ENCODE peak calls at places on chromosome 12, in nine cellular contexts. M is naive thymus-derived CD4-positive, alpha-beta T cell; V is upper lobe of left lung; N is left ventricle myocardium inferior; C is tibial artery; S is uterus; E is NT2/D1; Q is heart right ventricle; L is mammary epithelial cell. G is an unnamed sample.

GRCh38 chr12:114123108-114123507 is 157.0 kb upstream of the RBM19 start:
- DNase-seq in M (no peak), V (no peak), N (no peak), C (no peak), S (no peak), E (peak; percentile 52), Q (no peak), L (no peak), G (no peak)

GRCh38 chr12:23399402-23399933 is 550.0 kb downstream of the SOX5 start:
- DNase-seq in M (no peak), V (no peak), N (no peak), C (no peak), S (no peak), E (no peak), Q (no peak), L (no peak), G (no peak)

GRCh38 chr12:27246774-27247173 is 2.7 kb downstream of the STK38L start:
- DNase-seq in M (no peak), V (no peak), N (no peak), C (no peak), S (no peak), E (no peak), Q (no peak), L (peak; percentile 48), G (peak; percentile 49)

GRCh38 chr12:122318607-122319311 is 52.5 kb upstream of the VPS33A start:
- DNase-seq in M (no peak), V (no peak), N (no peak), C (peak; percentile 43), S (no peak), E (no peak), Q (no peak), L (no peak), G (no peak)

GRCh38 chr12:39393179-39393578 is 49.7 kb downstream of the KIF21A start:
- DNase-seq in M (no peak), V (no peak), N (no peak), C (no peak), S (no peak), E (no peak), Q (no peak), L (no peak), G (no peak)

GRCh38 chr12:89501793-89502192 is 22.8 kb downstream of the GALNT4 start:
- DNase-seq in M (no peak), V (no peak), N (no peak), C (no peak), S (no peak), E (no peak), Q (no peak), L (no peak), G (no peak)

GRCh38 chr12:92301329-92301728 is 155.7 kb upstream of the BTG1 start:
- DNase-seq in M (no peak), V (no peak), N (no peak), C (no peak), S (no peak), E (no peak), Q (no peak), L (no peak), G (no peak)

GRCh38 chr12:106956048-106956935 is 585 bp downstream of the TMEM263 start:
- DNase-seq in M (peak; percentile 15), V (peak; percentile 67), N (peak; percentile 63), C (peak; percentile 77), S (peak; percentile 76), E (peak; percentile 36), Q (peak; percentile 71), L (peak; percentile 77), G (peak; percentile 81)

GRCh38 chr12:64598831-64599230 is 11.5 kb upstream of the RASSF3 start:
- DNase-seq in M (no peak), V (no peak), N (no peak), C (no peak), S (no peak), E (no peak), Q (no peak), L (no peak), G (no peak)

GRCh38 chr12:52253391-52254179 is 20.5 kb downstream of the KRT7 start:
- DNase-seq in M (no peak), V (no peak), N (no peak), C (no peak), S (no peak), E (no peak), Q (no peak), L (peak; percentile 74), G (no peak)

GRCh38 chr12:3342051-3342450 is 149.0 kb upstream of the PRMT8 start:
- DNase-seq in M (no peak), V (no peak), N (peak; percentile 41), C (no peak), S (no peak), E (peak; percentile 76), Q (peak; percentile 51), L (no peak), G (peak; percentile 63)

GRCh38 chr12:63306476-63306875 is 155.5 kb upstream of the AVPR1A start:
- DNase-seq in M (no peak), V (no peak), N (no peak), C (no peak), S (no peak), E (no peak), Q (no peak), L (peak; percentile 63), G (no peak)

GRCh38 chr12:15705606-15706005 is 83.6 kb downstream of the EPS8 start:
- DNase-seq in M (no peak), V (no peak), N (no peak), C (no peak), S (no peak), E (no peak), Q (no peak), L (no peak), G (no peak)

GRCh38 chr12:54195736-54196347 is 7.1 kb upstream of the SMUG1 start:
- DNase-seq in M (no peak), V (peak; percentile 59), N (no peak), C (no peak), S (no peak), E (no peak), Q (no peak), L (no peak), G (no peak)

GRCh38 chr12:981176-981828 is 9.7 kb upstream of the ERC1 start:
- DNase-seq in M (no peak), V (no peak), N (no peak), C (no peak), S (no peak), E (no peak), Q (no peak), L (peak; percentile 70), G (no peak)
- H3K36me3 ChIP-seq in M (no peaks in the 10 kb centered on the region), V (no peaks in the 10 kb centered on the region), N (no peaks in the 10 kb centered on the region), C (no peaks in the 10 kb centered on the region), S (no peaks in the 10 kb centered on the region), E (peaks cover 2% of the 10 kb centered on the region), Q (no peaks in the 10 kb centered on the region), L (no peaks in the 10 kb centered on the region), G (no peaks in the 10 kb centered on the region)

DNA sequence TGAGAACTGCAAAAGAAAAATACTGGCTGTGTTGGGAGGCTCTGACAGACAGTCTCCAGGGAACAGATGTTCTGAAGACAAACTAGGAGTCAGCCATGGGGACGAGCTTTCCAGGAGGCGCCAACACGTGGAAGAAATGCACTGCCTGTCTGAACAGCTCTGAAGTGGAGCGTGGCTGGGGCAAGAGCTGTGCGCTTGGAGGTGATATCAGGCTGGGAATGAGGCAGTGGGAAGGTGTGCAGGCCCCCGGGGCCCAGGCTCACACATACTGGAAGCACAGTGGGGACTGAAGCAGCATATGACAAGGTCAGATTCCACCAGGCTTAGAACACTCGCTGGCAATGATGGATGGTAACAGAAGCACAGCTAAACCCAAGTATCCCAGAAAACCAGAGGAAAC is 17.5 kb downstream of the APPL2 start:
- DNase-seq in M (no peak), V (no peak), N (peak; percentile 51), C (no peak), S (no peak), E (no peak), Q (peak; percentile 25), L (no peak), G (no peak)
- H3K36me3 ChIP-seq in M (peaks cover 14% of the 10 kb centered on the region), V (peaks cover 63% of the 10 kb centered on the region), N (peaks cover 44% of the 10 kb centered on the region), C (peaks cover 58% of the 10 kb centered on the region), S (no peaks in the 10 kb centered on the region), E (peaks cover 31% of the 10 kb centered on the region), Q (no peaks in the 10 kb centered on the region), L (no peaks in the 10 kb centered on the region), G (no peaks in the 10 kb centered on the region)

GRCh38 chr12:95858451-95859343 is at the start of gene SNRPF:
- DNase-seq in M (peak; percentile 88), V (peak; percentile 96), N (peak; percentile 92), C (peak; percentile 95), S (peak; percentile 96), E (peak; percentile 98), Q (peak; percentile 90), L (peak; percentile 97), G (peak; percentile 96)

GRCh38 chr12:95859344-95859816 is 628 bp downstream of the SNRPF start:
- DNase-seq in M (no peak), V (no peak), N (no peak), C (no peak), S (no peak), E (no peak), Q (no peak), L (peak; percentile 50), G (peak; percentile 45)

GRCh38 chr12:95859947-95860850 is 1.4 kb downstream of the SNRPF start:
- DNase-seq in M (no peak), V (no peak), N (no peak), C (no peak), S (no peak), E (no peak), Q (no peak), L (peak; percentile 4), G (no peak)

GRCh38 chr12:95863337-95863736 is 4.6 kb downstream of the SNRPF start:
- DNase-seq in M (no peak), V (no peak), N (no peak), C (no peak), S (no peak), E (no peak), Q (no peak), L (no peak), G (no peak)

GRCh38 chr12:95862038-95862437 is 3.3 kb downstream of the SNRPF start:
- DNase-seq in M (no peak), V (no peak), N (no peak), C (no peak), S (no peak), E (no peak), Q (no peak), L (no peak), G (no peak)
- H3K36me3 ChIP-seq in M (peaks cover 5% of the 10 kb centered on the region), V (peaks cover 54% of the 10 kb centered on the region), N (peaks cover 57% of the 10 kb centered on the region), C (peaks cover 28% of the 10 kb centered on the region), S (no peaks in the 10 kb centered on the region), E (peaks cover 70% of the 10 kb centered on the region), Q (no peaks in the 10 kb centered on the region), L (peaks cover 40% of the 10 kb centered on the region), G (peaks cover 55% of the 10 kb centered on the region)

GRCh38 chr12:117020536-117021220 is 78.5 kb downstream of the TESC start:
- DNase-seq in M (no peak), V (peak; percentile 46), N (no peak), C (no peak), S (no peak), E (no peak), Q (no peak), L (no peak), G (no peak)

GRCh38 chr12:117015811-117016210 is 83.4 kb downstream of the TESC start:
- DNase-seq in M (no peak), V (no peak), N (no peak), C (no peak), S (no peak), E (no peak), Q (no peak), L (no peak), G (no peak)

GRCh38 chr12:117019866-117020265 is 79.3 kb downstream of the TESC start:
- DNase-seq in M (no peak), V (no peak), N (no peak), C (no peak), S (no peak), E (no peak), Q (no peak), L (no peak), G (no peak)

GRCh38 chr12:117014342-117014887 is 84.8 kb downstream of the TESC start:
- DNase-seq in M (no peak), V (no peak), N (no peak), C (no peak), S (no peak), E (no peak), Q (no peak), L (no peak), G (no peak)

GRCh38 chr12:117018276-117018675 is 80.9 kb downstream of the TESC start:
- DNase-seq in M (no peak), V (no peak), N (no peak), C (no peak), S (no peak), E (no peak), Q (no peak), L (no peak), G (no peak)
- H3K36me3 ChIP-seq in M (no peaks in the 10 kb centered on the region), V (peaks cover 46% of the 10 kb centered on the region), N (peaks cover 51% of the 10 kb centered on the region), C (peaks cover 29% of the 10 kb centered on the region), S (no peaks in the 10 kb centered on the region), E (peaks cover 41% of the 10 kb centered on the region), Q (no peaks in the 10 kb centered on the region), L (no peaks in the 10 kb centered on the region), G (peaks cover 12% of the 10 kb centered on the region)